ENCODE peak calls at places on chromosomes 1 and 21, in eight cellular contexts. R is body of pancreas, G is fibroblast of pulmonary artery, W is PC-9, Y is uterus, E is fibroblast of the aortic adventitia, C is HFF-Myc, J is left ventricle myocardium inferior. M is an unnamed sample.

GRCh38 chr1:164588388-164589341 is 29.7 kb downstream of the PBX1 start:
- DNase-seq in E (peak), C (peak), G (peak), Y (peak), J (peak), W (no peak), R (peak), M (peak)

GRCh38 chr1:90784186-90784847 is 67.2 kb upstream of the BARHL2 start:
- DNase-seq in W (no peak), E (no peak), C (no peak), R (no peak), J (no peak), Y (no peak), G (no peak), M (no peak)

GRCh38 chr1:181163662-181164061 is 75.2 kb downstream of the IER5 start:
- DNase-seq in R (no peak), G (no peak), J (no peak), E (no peak), W (no peak), Y (no peak), C (no peak), M (no peak)

GRCh38 chr1:187928288-187928687 is 1099.5 kb downstream of the PLA2G4A start:
- DNase-seq in W (no peak), C (no peak), G (peak), J (no peak), Y (no peak), R (no peak), E (peak), M (peak)

GRCh38 chr1:94927405-94928175 is 680 bp upstream of the CNN3 start:
- DNase-seq in G (peak), R (peak), W (peak), E (peak), C (no peak), Y (peak), J (no peak), M (peak)

GRCh38 chr1:201264554-201264953 is 18.8 kb upstream of the PKP1 start:
- DNase-seq in G (no peak), Y (no peak), E (no peak), J (no peak), W (no peak), C (no peak), R (no peak), M (no peak)

GRCh38 chr1:232009741-232010140 is 383.2 kb downstream of the DISC1 start:
- DNase-seq in W (no peak), E (no peak), G (no peak), J (no peak), Y (no peak), R (no peak), C (no peak), M (no peak)

GRCh38 chr1:43464840-43465693 is 11.3 kb upstream of the HYI start:
- DNase-seq in E (peak), C (no peak), G (peak), Y (no peak), W (no peak), R (no peak), J (no peak), M (no peak)

GRCh38 chr1:61157420-61157987 is 75.1 kb downstream of the NFIA start:
- DNase-seq in C (peak), J (no peak), R (no peak), Y (no peak), W (no peak), G (peak), E (peak), M (peak)

GRCh38 chr1:15804060-15804459 is 3.4 kb downstream of the UQCRHL start:
- DNase-seq in G (no peak), Y (no peak), W (no peak), C (no peak), R (no peak), E (no peak), J (no peak), M (no peak)

GRCh38 chr1:12232221-12232620 is 2.4 kb downstream of the VPS13D start:
- DNase-seq in Y (no peak), E (no peak), J (peak), G (no peak), W (no peak), R (no peak), C (no peak), M (no peak)

GRCh38 chr1:167082511-167083027 is 7.6 kb downstream of the GPA33 start:
- DNase-seq in Y (no peak), R (peak), C (no peak), G (no peak), J (no peak), E (no peak), W (peak), M (no peak)

GRCh38 chr1:17661546-17662157 is 93.5 kb upstream of the ACTL8 start:
- DNase-seq in G (peak), C (no peak), W (no peak), J (peak), Y (peak), E (peak), R (peak), M (peak)

GRCh38 chr1:87115317-87115885 is 201.0 kb downstream of the HS2ST1 start:
- DNase-seq in C (peak), R (no peak), Y (no peak), J (no peak), E (peak), G (peak), W (peak), M (peak)

GRCh38 chr21:38807987-38808386 is 2.3 kb downstream of the ETS2 start:
- DNase-seq in E (no peak), C (no peak), R (no peak), G (no peak), W (no peak), Y (no peak), J (no peak), M (no peak)

GRCh38 chr1:48017716-48018115 is 20.5 kb upstream of the TRABD2B start:
- DNase-seq in C (no peak), E (peak), Y (no peak), R (peak), G (peak), W (peak), J (no peak), M (peak)

GRCh38 chr1:167661527-167662436 is 31.8 kb downstream of the RCSD1 start:
- DNase-seq in W (peak), C (peak), R (no peak), E (peak), G (peak), Y (no peak), J (no peak), M (peak)

GRCh38 chr1:36517415-36517814 is 34.7 kb upstream of the CSF3R start:
- DNase-seq in W (no peak), E (no peak), C (no peak), G (no peak), R (no peak), J (no peak), Y (no peak), M (no peak)

GRCh38 chr1:159279754-159280153 is 22.4 kb upstream of the FCER1A start:
- DNase-seq in E (no peak), R (no peak), C (no peak), J (no peak), W (no peak), Y (no peak), G (no peak), M (no peak)

GRCh38 chr1:233635765-233636502 is 22.0 kb downstream of the KCNK1 start:
- DNase-seq in R (no peak), W (peak), G (peak), J (no peak), C (peak), E (no peak), Y (no peak), M (peak)

GRCh38 chr1:17338706-17339493 is 30.9 kb downstream of the PADI4 start:
- DNase-seq in C (no peak), E (no peak), W (no peak), G (no peak), J (no peak), R (no peak), Y (no peak), M (peak)

GRCh38 chr1:175512637-175513412 is 230.6 kb downstream of the TNR start:
- DNase-seq in J (no peak), C (no peak), W (no peak), Y (no peak), R (no peak), E (no peak), G (no peak), M (no peak)

GRCh38 chr1:65528104-65528503 is 107.6 kb downstream of the LEPR start:
- DNase-seq in R (no peak), J (no peak), W (no peak), G (no peak), E (no peak), C (no peak), Y (no peak), M (no peak)

GRCh38 chr1:7783178-7783711 is 846 bp upstream of the PER3 start:
- DNase-seq in G (peak), J (peak), C (no peak), W (peak), Y (peak), R (peak), E (peak), M (peak)

GRCh38 chr1:51736702-51737101 is 119.8 kb downstream of the OSBPL9 start:
- DNase-seq in R (peak), G (peak), E (peak), J (no peak), Y (peak), W (peak), C (no peak), M (peak)

GRCh38 chr1:18440385-18441226 is 40.1 kb upstream of the KLHDC7A start:
- DNase-seq in R (no peak), W (peak), E (no peak), J (no peak), G (no peak), Y (no peak), C (no peak), M (no peak)

GRCh38 chr1:192943108-192943507 is 116.1 kb downstream of the UCHL5 start:
- DNase-seq in E (peak), R (no peak), Y (no peak), J (no peak), G (peak), C (no peak), W (no peak), M (peak)

GRCh38 chr1:224763126-224763764 is 147.1 kb downstream of the CNIH3 start:
- DNase-seq in G (no peak), E (no peak), W (no peak), J (no peak), R (no peak), Y (no peak), C (no peak), M (no peak)

GRCh38 chr21:38295997-38296764 is 39.4 kb downstream of the KCNJ15 start:
- DNase-seq in R (no peak), Y (no peak), G (peak), J (no peak), W (no peak), E (no peak), C (no peak), M (no peak)

GRCh38 chr1:16340673-16341072 is 11.6 kb downstream of the FBXO42 start:
- DNase-seq in C (no peak), E (no peak), G (no peak), J (no peak), W (no peak), Y (no peak), R (no peak), M (no peak)

GRCh38 chr1:100261686-100262085 is 4.3 kb upstream of the RTCA start:
- DNase-seq in C (no peak), E (no peak), W (no peak), G (no peak), J (no peak), R (no peak), Y (no peak), M (no peak)

GRCh38 chr1:100265562-100265930 is 470 bp upstream of the RTCA start:
- DNase-seq in W (peak), Y (no peak), G (peak), E (no peak), C (peak), R (peak), J (no peak), M (peak)

GRCh38 chr1:100265931-100266830 is at the start of gene RTCA:
- DNase-seq in R (peak), W (peak), E (peak), J (peak), G (peak), Y (peak), C (peak), M (peak)

GRCh38 chr1:100268202-100268601 is 2.2 kb downstream of the RTCA start:
- DNase-seq in C (no peak), Y (no peak), J (no peak), E (no peak), R (no peak), W (no peak), G (no peak), M (no peak)

DNA sequence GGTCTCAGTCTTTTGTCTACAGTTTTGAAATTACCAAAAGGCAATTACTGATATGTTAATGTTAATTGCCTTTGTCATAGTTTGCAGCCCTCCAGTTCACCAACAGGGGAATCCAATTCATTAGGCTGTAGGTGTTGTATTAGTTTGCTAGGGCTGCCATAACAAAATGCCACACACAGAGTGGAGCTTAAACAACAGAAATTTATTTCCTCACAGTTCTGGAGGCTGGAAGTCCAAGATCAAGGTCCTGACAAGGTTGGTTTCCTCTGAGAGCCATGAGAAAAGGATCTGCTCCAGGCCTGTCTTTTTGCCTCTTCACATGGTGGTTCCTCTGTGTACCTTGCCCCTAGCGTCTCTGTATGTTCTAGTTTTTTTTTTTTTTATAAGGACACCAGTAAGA is 1.3 kb downstream of the RTCA start:
- DNase-seq in G (no peak), C (no peak), W (no peak), Y (no peak), J (no peak), R (no peak), E (no peak), M (no peak)
- H3K4me3 ChIP-seq in G (peak), C (peak), W (peak), Y (peak), J (peak), R (peak), E (peak), M (peak)

GRCh38 chr1:29802181-29803068 is 566.1 kb downstream of the PTPRU start:
- DNase-seq in C (no peak), W (no peak), R (no peak), G (no peak), J (no peak), Y (no peak), E (no peak), M (no peak)
- H3K4me3 ChIP-seq in C (no peak), W (no peak), R (no peak), G (no peak), J (no peak), Y (no peak), E (no peak), M (no peak)

DNA sequence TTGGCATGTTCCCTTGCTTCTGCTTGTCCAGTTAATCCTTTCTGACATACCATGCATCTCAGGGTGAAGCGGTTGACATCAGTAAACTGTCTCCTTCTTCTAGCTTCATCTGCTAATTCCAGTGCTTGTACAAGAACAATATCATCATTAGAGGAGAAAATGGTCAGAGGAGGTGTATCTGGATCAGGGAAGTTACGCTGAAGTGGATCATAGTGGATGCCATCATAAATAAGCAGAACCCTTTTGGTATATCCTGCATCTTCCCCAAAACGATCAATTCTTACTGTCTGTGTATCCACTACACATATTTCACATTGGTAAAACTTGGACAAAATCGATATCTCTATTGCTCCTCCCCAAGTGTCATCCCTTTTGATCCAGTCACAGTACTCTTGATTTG is 2.0 kb downstream of the YOD1 start:
- DNase-seq in C (no peak), Y (no peak), R (no peak), J (no peak), E (no peak), G (no peak), W (no peak), M (no peak)
- H3K4me3 ChIP-seq in C (peak), Y (no peak), R (no peak), J (no peak), E (peak), G (no peak), W (peak), M (no peak)

GRCh38 chr1:37599940-37600339 is 4.2 kb upstream of the GNL2 start:
- DNase-seq in W (no peak), R (no peak), C (no peak), E (no peak), Y (no peak), G (no peak), J (no peak), M (no peak)

GRCh38 chr1:37602750-37603694 is 7.3 kb upstream of the GNL2 start:
- DNase-seq in W (peak), E (peak), R (peak), G (peak), Y (no peak), C (no peak), J (no peak), M (peak)

GRCh38 chr1:37605061-37605650 is 9.4 kb upstream of the GNL2 start:
- DNase-seq in E (peak), Y (no peak), W (no peak), C (no peak), G (no peak), R (no peak), J (no peak), M (no peak)

GRCh38 chr1:37605806-37606474 is 10.2 kb upstream of the GNL2 start:
- DNase-seq in R (no peak), E (peak), W (no peak), G (peak), Y (peak), C (no peak), J (no peak), M (peak)

DNA sequence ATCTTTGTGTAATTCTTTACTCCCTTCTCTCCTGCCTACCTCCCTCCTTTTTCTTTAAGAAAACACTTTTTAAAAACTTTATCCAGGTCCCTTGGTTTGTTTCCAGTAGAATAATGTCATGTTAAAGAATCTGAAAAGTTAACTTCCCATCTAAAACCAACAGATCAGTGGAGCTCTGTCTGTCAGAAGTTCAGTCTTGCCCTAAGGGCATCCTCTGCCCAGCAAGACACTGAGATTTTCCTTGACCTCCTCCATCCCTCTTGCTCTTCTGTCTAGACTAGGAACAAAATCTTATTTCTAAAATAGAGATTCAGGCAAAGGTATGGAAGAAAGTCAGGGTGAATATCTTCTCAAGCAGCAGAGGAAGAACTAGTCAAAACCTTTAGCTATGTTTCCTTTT is 5.7 kb upstream of the GNL2 start:
- DNase-seq in J (no peak), W (no peak), G (no peak), C (no peak), R (no peak), E (no peak), Y (no peak), M (no peak)
- H3K4me3 ChIP-seq in J (no peak), W (no peak), G (no peak), C (no peak), R (no peak), E (no peak), Y (no peak), M (no peak)

DNA sequence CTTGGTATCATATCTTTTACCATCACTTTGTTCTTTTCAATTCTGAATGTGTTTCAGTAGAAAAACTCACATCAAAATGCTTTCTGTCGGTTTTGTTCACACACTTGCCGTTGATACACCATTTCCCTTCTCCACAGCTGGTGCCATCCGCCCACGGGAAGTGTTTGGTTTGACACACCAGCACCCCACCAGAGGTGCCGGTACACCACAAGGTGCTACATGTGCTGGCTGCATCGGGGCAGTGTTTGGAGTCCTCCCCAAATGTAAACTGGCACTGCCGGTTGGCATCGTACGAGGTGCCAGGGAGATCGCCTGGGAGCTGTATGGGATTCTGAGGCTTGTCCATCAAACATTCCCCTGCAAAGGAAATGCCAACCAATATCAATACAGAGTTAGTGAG is 5.0 kb downstream of the ADAMTS1 start:
- DNase-seq in G (no peak), R (no peak), J (no peak), W (no peak), C (no peak), E (peak), Y (no peak), M (no peak)
- H3K4me3 ChIP-seq in G (no peak), R (no peak), J (peak), W (no peak), C (no peak), E (peak), Y (peak), M (peak)

DNA sequence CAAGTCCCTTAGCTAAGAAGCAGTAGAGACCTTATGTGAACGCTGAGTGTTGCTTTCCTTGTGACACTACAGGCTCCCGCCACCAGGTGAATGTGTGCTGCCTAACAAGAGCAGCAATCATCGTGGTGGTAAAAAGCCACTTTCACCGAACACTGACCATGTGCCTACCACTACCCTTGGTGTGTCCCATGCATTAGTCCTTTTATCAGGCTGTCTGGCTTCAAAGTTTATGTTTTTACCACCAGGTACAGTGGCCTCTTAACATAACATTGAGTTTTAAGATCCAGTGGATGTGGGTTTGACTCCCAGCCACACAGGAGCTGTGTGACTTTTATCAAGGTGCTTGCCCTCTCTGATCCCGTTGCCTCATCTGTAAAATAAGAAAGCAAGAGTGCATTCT is 1.7 kb downstream of the C1QB start:
- DNase-seq in G (no peak), W (no peak), Y (no peak), R (no peak), J (no peak), C (no peak), E (no peak), M (no peak)
- H3K4me3 ChIP-seq in G (no peak), W (no peak), Y (no peak), R (no peak), J (peak), C (no peak), E (no peak), M (no peak)

DNA sequence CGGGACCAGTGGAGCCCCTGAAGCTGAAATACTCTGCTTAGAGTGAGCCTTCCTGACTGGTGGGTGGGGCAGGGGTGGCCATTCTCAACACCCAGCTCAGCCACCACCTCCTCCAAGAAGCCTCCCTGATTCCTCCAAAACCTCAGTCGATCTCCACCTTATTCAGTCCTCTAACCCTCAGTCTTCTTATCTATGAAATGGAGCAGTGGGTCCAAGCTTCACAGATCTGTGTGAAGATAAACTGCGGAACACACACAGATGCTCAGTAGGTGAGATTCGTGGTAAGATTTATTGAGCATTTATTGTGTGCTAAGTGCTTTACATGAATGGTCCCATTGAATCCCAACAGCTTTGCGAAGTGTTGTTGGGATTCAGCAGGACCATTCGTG is 93.1 kb upstream of the RUNX3 start:
- DNase-seq in W (no peak), G (no peak), J (no peak), C (no peak), R (no peak), Y (no peak), E (no peak), M (no peak)
- H3K4me3 ChIP-seq in W (no peak), G (no peak), J (no peak), C (no peak), R (no peak), Y (no peak), E (no peak), M (no peak)

M was measured in fibroblast of villous mesenchyme.